ENCODE peak calls at places on chromosomes 7 and 10, in ten cellular contexts. One of them, this sample, is unnamed.

GRCh38 chr10:71486465-71487114 is 89.9 kb downstream of the CDH23 start:
- DNase-seq in stimulated activated CD8-positive, alpha-beta memory T cell treated with anti-CD3 and anti-CD28 coated beads, Interleukin-15, amount 100 ng/mL, for 48 hours: peak; percentile 43
- DNase-seq in glutamatergic neuron: peak; percentile 82
- DNase-seq in hepatocyte: peak; percentile 71
- DNase-seq in kidney glomerular epithelial cell: peak; percentile 32
- DNase-seq in left colon: no peak
- DNase-seq in substantia nigra: no peak
- DNase-seq in left ventricle myocardium superior: peak; percentile 79
- DNase-seq in Caki2: no peak
- DNase-seq in midbrain: peak; percentile 27
- DNase-seq in this sample: peak; percentile 54

GRCh38 chr7:44385384-44386138 is 60.2 kb upstream of the CAMK2B start:
- DNase-seq in stimulated activated CD8-positive, alpha-beta memory T cell treated with anti-CD3 and anti-CD28 coated beads, Interleukin-15, amount 100 ng/mL, for 48 hours: no peak
- DNase-seq in glutamatergic neuron: no peak
- DNase-seq in hepatocyte: no peak
- DNase-seq in kidney glomerular epithelial cell: peak; percentile 29
- DNase-seq in left colon: peak; percentile 10
- DNase-seq in substantia nigra: no peak
- DNase-seq in left ventricle myocardium superior: no peak
- DNase-seq in Caki2: peak; percentile 40
- DNase-seq in midbrain: peak; percentile 38
- DNase-seq in this sample: no peak

GRCh38 chr10:133251388-133252222 is 13.9 kb downstream of the VENTX start:
- DNase-seq in stimulated activated CD8-positive, alpha-beta memory T cell treated with anti-CD3 and anti-CD28 coated beads, Interleukin-15, amount 100 ng/mL, for 48 hours: no peak
- DNase-seq in glutamatergic neuron: no peak
- DNase-seq in hepatocyte: no peak
- DNase-seq in kidney glomerular epithelial cell: no peak
- DNase-seq in left colon: no peak
- DNase-seq in substantia nigra: no peak
- DNase-seq in left ventricle myocardium superior: no peak
- DNase-seq in Caki2: no peak
- DNase-seq in midbrain: no peak
- DNase-seq in this sample: no peak

GRCh38 chr7:80288175-80289122 is 153.8 kb downstream of the GNAI1 start:
- DNase-seq in stimulated activated CD8-positive, alpha-beta memory T cell treated with anti-CD3 and anti-CD28 coated beads, Interleukin-15, amount 100 ng/mL, for 48 hours: no peak
- DNase-seq in glutamatergic neuron: no peak
- DNase-seq in hepatocyte: no peak
- DNase-seq in kidney glomerular epithelial cell: peak; percentile 72
- DNase-seq in left colon: no peak
- DNase-seq in substantia nigra: no peak
- DNase-seq in left ventricle myocardium superior: no peak
- DNase-seq in Caki2: peak; percentile 17
- DNase-seq in midbrain: no peak
- DNase-seq in this sample: no peak

GRCh38 chr10:122198631-122199030 is 72.5 kb upstream of the BTBD16 start:
- DNase-seq in stimulated activated CD8-positive, alpha-beta memory T cell treated with anti-CD3 and anti-CD28 coated beads, Interleukin-15, amount 100 ng/mL, for 48 hours: no peak
- DNase-seq in glutamatergic neuron: no peak
- DNase-seq in hepatocyte: no peak
- DNase-seq in kidney glomerular epithelial cell: no peak
- DNase-seq in left colon: no peak
- DNase-seq in substantia nigra: no peak
- DNase-seq in left ventricle myocardium superior: peak; percentile 56
- DNase-seq in Caki2: no peak
- DNase-seq in midbrain: no peak
- DNase-seq in this sample: no peak

GRCh38 chr10:132858121-132859081 is 72.5 kb upstream of the NKX6-2 start:
- DNase-seq in stimulated activated CD8-positive, alpha-beta memory T cell treated with anti-CD3 and anti-CD28 coated beads, Interleukin-15, amount 100 ng/mL, for 48 hours: no peak
- DNase-seq in glutamatergic neuron: no peak
- DNase-seq in hepatocyte: no peak
- DNase-seq in kidney glomerular epithelial cell: no peak
- DNase-seq in left colon: peak; percentile 21
- DNase-seq in substantia nigra: no peak
- DNase-seq in left ventricle myocardium superior: peak; percentile 17
- DNase-seq in Caki2: no peak
- DNase-seq in midbrain: no peak
- DNase-seq in this sample: no peak

GRCh38 chr7:90681336-90682019 is 85.4 kb downstream of the CDK14 start:
- DNase-seq in stimulated activated CD8-positive, alpha-beta memory T cell treated with anti-CD3 and anti-CD28 coated beads, Interleukin-15, amount 100 ng/mL, for 48 hours: no peak
- DNase-seq in glutamatergic neuron: no peak
- DNase-seq in hepatocyte: no peak
- DNase-seq in kidney glomerular epithelial cell: no peak
- DNase-seq in left colon: no peak
- DNase-seq in substantia nigra: no peak
- DNase-seq in left ventricle myocardium superior: no peak
- DNase-seq in Caki2: no peak
- DNase-seq in midbrain: no peak
- DNase-seq in this sample: no peak

GRCh38 chr10:123742751-123743440 is 76.7 kb downstream of the GPR26 start:
- DNase-seq in stimulated activated CD8-positive, alpha-beta memory T cell treated with anti-CD3 and anti-CD28 coated beads, Interleukin-15, amount 100 ng/mL, for 48 hours: no peak
- DNase-seq in glutamatergic neuron: no peak
- DNase-seq in hepatocyte: no peak
- DNase-seq in kidney glomerular epithelial cell: no peak
- DNase-seq in left colon: no peak
- DNase-seq in substantia nigra: no peak
- DNase-seq in left ventricle myocardium superior: no peak
- DNase-seq in Caki2: no peak
- DNase-seq in midbrain: no peak
- DNase-seq in this sample: no peak

GRCh38 chr7:77825140-77825539 is 26.6 kb downstream of the PHTF2 start:
- DNase-seq in stimulated activated CD8-positive, alpha-beta memory T cell treated with anti-CD3 and anti-CD28 coated beads, Interleukin-15, amount 100 ng/mL, for 48 hours: no peak
- DNase-seq in glutamatergic neuron: no peak
- DNase-seq in hepatocyte: no peak
- DNase-seq in kidney glomerular epithelial cell: no peak
- DNase-seq in left colon: no peak
- DNase-seq in substantia nigra: no peak
- DNase-seq in left ventricle myocardium superior: no peak
- DNase-seq in Caki2: no peak
- DNase-seq in midbrain: no peak
- DNase-seq in this sample: no peak

GRCh38 chr7:143954163-143954894 is at the start of gene OR2F1:
- DNase-seq in stimulated activated CD8-positive, alpha-beta memory T cell treated with anti-CD3 and anti-CD28 coated beads, Interleukin-15, amount 100 ng/mL, for 48 hours: no peak
- DNase-seq in glutamatergic neuron: no peak
- DNase-seq in hepatocyte: no peak
- DNase-seq in kidney glomerular epithelial cell: no peak
- DNase-seq in left colon: no peak
- DNase-seq in substantia nigra: no peak
- DNase-seq in left ventricle myocardium superior: no peak
- DNase-seq in Caki2: no peak
- DNase-seq in midbrain: no peak
- DNase-seq in this sample: no peak

GRCh38 chr10:30803901-30804322 is 174.4 kb upstream of the LYZL2 start:
- DNase-seq in stimulated activated CD8-positive, alpha-beta memory T cell treated with anti-CD3 and anti-CD28 coated beads, Interleukin-15, amount 100 ng/mL, for 48 hours: no peak
- DNase-seq in glutamatergic neuron: no peak
- DNase-seq in hepatocyte: no peak
- DNase-seq in kidney glomerular epithelial cell: no peak
- DNase-seq in left colon: no peak
- DNase-seq in substantia nigra: no peak
- DNase-seq in left ventricle myocardium superior: peak; percentile 66
- DNase-seq in Caki2: no peak
- DNase-seq in midbrain: no peak
- DNase-seq in this sample: no peak

GRCh38 chr7:101075646-101076045 is 9.6 kb upstream of the TRIM56 start:
- DNase-seq in stimulated activated CD8-positive, alpha-beta memory T cell treated with anti-CD3 and anti-CD28 coated beads, Interleukin-15, amount 100 ng/mL, for 48 hours: no peak
- DNase-seq in glutamatergic neuron: no peak
- DNase-seq in hepatocyte: no peak
- DNase-seq in kidney glomerular epithelial cell: no peak
- DNase-seq in left colon: no peak
- DNase-seq in substantia nigra: no peak
- DNase-seq in left ventricle myocardium superior: no peak
- DNase-seq in Caki2: no peak
- DNase-seq in midbrain: no peak
- DNase-seq in this sample: no peak

GRCh38 chr7:102993532-102994029 is 80.8 kb downstream of the LRRC17 start:
- DNase-seq in stimulated activated CD8-positive, alpha-beta memory T cell treated with anti-CD3 and anti-CD28 coated beads, Interleukin-15, amount 100 ng/mL, for 48 hours: no peak
- DNase-seq in glutamatergic neuron: no peak
- DNase-seq in hepatocyte: peak; percentile 32
- DNase-seq in kidney glomerular epithelial cell: peak; percentile 48
- DNase-seq in left colon: no peak
- DNase-seq in substantia nigra: no peak
- DNase-seq in left ventricle myocardium superior: no peak
- DNase-seq in Caki2: no peak
- DNase-seq in midbrain: no peak
- DNase-seq in this sample: no peak

GRCh38 chr10:43040482-43041256 is 36.2 kb upstream of the RET start:
- DNase-seq in stimulated activated CD8-positive, alpha-beta memory T cell treated with anti-CD3 and anti-CD28 coated beads, Interleukin-15, amount 100 ng/mL, for 48 hours: no peak
- DNase-seq in glutamatergic neuron: no peak
- DNase-seq in hepatocyte: no peak
- DNase-seq in kidney glomerular epithelial cell: no peak
- DNase-seq in left colon: no peak
- DNase-seq in substantia nigra: no peak
- DNase-seq in left ventricle myocardium superior: peak; percentile 6
- DNase-seq in Caki2: no peak
- DNase-seq in midbrain: no peak
- DNase-seq in this sample: no peak